ENCODE peak calls at places on chromosomes 5 and 9, in six cellular contexts. A is brain microvascular endothelial cell, M is epithelial cell of proximal tubule, B is GM12878, T is Caco-2, Y is fibroblast of mammary gland. V is an unnamed sample.

GRCh38 chr9:28899267-28899666 is 1326.0 kb upstream of the C9orf72 start:
- DNase-seq in A (no peak), M (no peak), B (no peak), T (no peak), Y (no peak), V (no peak)

GRCh38 chr9:127905788-127906191 is 6.4 kb upstream of the ST6GALNAC6 start:
- DNase-seq in A (no peak), M (no peak), B (no peak), T (no peak), Y (no peak), V (no peak)

GRCh38 chr5:101580591-101580990 is 677.5 kb upstream of the ST8SIA4 start:
- DNase-seq in A (no peak), M (no peak), B (no peak), T (no peak), Y (peak), V (no peak)

GRCh38 chr5:87156631-87157030 is 111.1 kb upstream of the RASA1 start:
- DNase-seq in A (no peak), M (no peak), B (no peak), T (no peak), Y (peak), V (peak)

GRCh38 chr5:175718401-175719108 is 60.7 kb downstream of the HRH2 start:
- DNase-seq in A (peak), M (no peak), B (no peak), T (peak), Y (no peak), V (peak)

GRCh38 chr9:135619599-135619886 is 19.8 kb downstream of the GLT6D1 start:
- DNase-seq in A (no peak), M (no peak), B (no peak), T (no peak), Y (no peak), V (no peak)

GRCh38 chr5:163569284-163569683 is 63.9 kb downstream of the MAT2B start:
- DNase-seq in A (no peak), M (no peak), B (no peak), T (no peak), Y (peak), V (peak)

GRCh38 chr5:167699434-167699833 is 592.0 kb upstream of the WWC1 start:
- DNase-seq in A (peak), M (peak), B (no peak), T (peak), Y (peak), V (peak)

GRCh38 chr5:94920570-94920969 is 302.1 kb downstream of the SLF1 start:
- DNase-seq in A (no peak), M (no peak), B (no peak), T (no peak), Y (no peak), V (no peak)

DNA sequence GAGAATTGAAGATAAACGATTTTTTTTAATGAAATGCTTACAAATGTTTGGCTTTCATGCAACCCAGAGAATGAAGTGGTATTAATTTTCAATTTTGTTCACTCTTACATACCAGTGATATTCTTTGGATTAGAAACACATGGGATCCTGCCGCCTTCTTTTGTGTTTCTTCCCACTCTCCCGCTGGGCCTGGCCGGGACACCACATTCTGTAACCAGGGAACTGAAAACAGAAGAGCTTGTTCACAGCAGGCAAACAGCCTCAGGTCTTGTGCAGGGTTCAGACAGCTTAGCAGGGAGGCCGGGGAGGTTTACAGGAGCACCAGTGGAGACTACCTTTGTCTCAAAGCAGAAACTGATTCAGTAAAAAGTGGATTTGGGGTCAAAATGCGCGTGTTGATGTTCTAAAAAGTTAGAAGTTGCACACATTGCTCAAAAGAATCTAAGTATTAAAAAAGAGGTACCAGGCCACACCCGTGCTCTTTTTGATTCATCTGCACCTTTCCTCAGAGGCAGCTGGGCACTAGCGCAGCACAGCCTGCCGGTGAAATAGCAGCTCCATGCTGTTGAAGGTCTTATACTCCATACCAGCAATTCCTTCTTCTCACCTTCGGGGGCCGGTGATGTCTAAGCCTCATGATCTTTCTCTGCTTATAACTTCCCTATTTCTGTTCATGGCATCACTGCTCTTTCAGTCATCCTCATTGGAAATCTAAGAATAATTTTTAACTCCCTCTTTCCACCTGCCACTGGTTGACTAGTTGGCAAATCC is 67.1 kb downstream of the GRAMD2B start:
- DNase-seq in A (no peak), M (no peak), B (no peak), T (no peak), Y (peak), V (no peak)
- TF ChIP-seq CTCF in A (peak), M (peak), B (no peak), T (peak), Y (peak), V (no peak)

DNA sequence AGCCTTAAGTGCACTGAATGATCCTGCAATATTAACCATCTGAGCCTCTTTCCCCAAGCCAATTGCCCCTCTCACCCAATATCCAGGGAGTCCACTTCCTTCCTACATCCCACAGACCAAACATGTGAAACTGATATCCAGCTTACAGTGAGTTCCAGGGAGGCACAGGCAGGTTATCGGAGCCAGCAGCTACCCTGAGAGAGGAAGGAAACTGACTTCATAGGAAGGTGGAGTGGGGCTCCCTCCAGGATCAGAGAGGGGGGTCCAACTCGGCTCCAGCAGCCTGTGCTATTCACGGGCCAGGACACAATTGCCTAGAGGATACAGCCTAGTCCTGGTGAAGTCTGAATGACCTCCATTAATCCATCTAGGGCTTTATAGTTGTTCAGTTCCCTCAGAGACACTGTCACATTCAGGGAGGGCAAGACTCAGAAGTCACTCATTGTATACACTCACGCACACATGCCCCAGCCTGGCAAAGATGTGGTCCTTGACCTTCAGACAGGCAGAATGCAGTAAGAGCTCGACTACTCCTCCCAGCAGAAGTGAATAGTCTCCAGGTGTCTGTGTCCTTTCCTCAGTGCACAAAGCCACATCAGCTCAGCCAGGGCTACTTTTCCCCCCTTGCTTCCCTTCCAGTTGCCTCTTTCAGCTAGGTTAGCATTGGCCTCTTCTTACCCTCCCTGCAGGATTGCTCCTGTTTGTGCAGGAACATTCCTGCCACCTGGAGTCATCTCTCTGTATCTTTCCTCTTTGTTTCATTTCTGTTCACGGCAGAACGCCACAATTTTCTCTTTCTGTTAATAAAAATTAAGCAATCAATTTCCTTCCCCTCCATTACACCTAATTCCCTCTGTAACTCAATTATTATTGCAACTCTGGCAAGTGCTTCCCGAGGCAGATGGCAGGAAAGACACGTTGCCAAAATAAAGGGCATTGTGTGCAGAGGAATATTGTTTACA is 501.7 kb downstream of the ARHGEF28 start:
- DNase-seq in A (peak), M (no peak), B (no peak), T (peak), Y (no peak), V (peak)
- TF ChIP-seq CTCF in A (peak), M (peak), B (no peak), T (peak), Y (no peak), V (peak)

GRCh38 chr5:122500245-122501086 is 188.4 kb downstream of the SNCAIP start:
- DNase-seq in A (peak), M (no peak), B (no peak), T (peak), Y (peak), V (peak)
- TF ChIP-seq CTCF in A (peak), M (peak), B (peak), T (peak), Y (peak), V (peak)

DNA sequence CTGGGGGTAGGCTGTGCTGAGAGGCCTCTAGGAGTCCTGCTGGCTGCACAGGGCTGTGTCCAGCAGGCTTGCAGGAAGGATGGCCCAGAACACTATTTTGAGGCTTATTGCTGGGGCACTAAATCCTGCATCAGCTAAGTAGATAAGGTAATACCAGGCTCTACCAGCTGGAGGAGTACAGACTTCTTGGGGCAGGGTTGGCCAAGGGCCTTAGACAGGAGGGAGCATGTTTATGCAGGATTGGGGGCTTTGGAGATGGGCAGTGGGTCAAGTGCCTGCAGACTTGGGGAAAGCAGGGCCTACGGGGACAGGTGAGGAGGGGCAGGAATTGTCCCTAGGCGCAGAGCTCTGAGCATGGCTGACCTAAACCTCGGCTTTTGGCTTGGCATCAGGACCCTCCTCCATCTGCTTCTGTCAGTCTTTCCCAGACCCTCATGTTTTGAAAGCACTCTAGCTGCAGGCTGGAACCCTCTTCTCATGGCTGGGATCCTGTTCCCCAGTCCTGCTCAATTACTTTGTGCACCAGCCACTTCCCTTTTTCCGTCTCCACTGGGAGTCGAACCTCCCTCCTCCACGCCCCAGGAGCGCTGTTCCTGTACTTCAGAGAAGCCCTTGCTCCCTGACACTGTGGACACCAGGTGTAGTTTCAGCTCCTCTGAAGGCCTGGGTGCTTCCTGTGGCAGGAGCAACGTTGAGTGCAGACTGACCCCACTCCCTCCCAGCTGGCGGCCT is 61.0 kb upstream of the SPTLC1 start:
- DNase-seq in A (no peak), M (no peak), B (no peak), T (no peak), Y (no peak), V (no peak)
- TF ChIP-seq CTCF in A (peak), M (peak), B (peak), T (no peak), Y (peak), V (peak)

DNA sequence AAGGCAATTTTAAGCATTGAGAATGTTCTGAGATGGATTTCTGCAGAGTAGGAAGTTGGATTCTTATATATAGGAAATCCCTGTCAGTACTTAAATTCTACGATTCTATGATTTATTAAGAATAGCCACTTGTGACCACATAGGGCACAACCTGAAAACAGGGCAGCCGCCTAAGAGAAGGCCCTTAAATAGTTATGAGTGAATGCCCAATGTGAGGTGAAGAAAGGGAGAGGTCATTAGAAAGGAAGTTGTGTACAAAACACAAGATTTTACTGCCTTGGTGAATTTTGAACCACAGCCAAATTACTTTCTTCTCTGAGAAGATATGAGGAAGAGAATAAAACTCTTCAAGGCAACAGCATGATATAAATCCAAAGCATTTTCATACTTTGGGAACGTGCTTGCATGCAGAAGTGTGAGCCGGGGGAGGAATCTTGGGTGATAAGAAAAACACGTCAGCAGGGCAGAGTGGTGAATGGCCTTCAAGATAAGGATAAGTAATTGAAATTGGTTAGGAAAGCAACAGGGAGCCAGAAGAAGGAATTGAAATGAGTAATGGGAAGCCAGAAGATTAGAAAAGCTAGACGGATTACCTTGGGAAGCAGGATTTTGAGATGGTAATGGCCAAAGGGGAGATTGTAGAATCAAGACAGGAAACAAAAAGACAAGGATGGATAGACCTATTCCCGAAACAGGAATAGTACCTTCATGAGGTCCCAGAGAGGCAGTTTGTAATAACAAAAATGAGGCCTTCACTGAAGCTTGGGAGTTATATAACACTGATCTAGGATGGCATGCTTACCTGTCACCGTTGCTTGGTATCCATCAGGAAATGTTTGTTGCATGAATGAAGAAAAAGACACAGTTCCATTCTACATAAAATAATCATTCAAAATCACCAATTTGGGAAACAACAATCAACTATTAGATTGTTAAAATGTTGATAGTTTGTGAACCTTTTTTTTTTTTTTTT is 244.3 kb downstream of the PDE4D start:
- DNase-seq in A (peak), M (no peak), B (no peak), T (no peak), Y (no peak), V (no peak)
- TF ChIP-seq CTCF in A (no peak), M (no peak), B (no peak), T (no peak), Y (no peak), V (no peak)

GRCh38 chr9:111613436-111614040 is 14.1 kb upstream of the PTGR1 start:
- DNase-seq in A (no peak), M (no peak), B (no peak), T (no peak), Y (no peak), V (peak)
- TF ChIP-seq CTCF in A (no peak), M (peak), B (no peak), T (no peak), Y (no peak), V (no peak)

GRCh38 chr5:77355074-77355473 is 137.0 kb downstream of the WDR41 start:
- DNase-seq in A (no peak), M (no peak), B (no peak), T (no peak), Y (no peak), V (no peak)
- TF ChIP-seq CTCF in A (no peak), M (no peak), B (no peak), T (no peak), Y (no peak), V (no peak)

V was measured in MCF 10A.